ENCODE peak calls at places on chromosomes 7 and 10, in five cellular contexts. D is transverse colon, T is adrenal gland, P is ovary, E is spleen. K is an unnamed sample.

GRCh38 chr7:124261710-124262109 is 228.8 kb upstream of the TMEM229A start:
- DNase-seq in D (no peak), T (no peak), P (no peak), E (no peak), K (no peak)

GRCh38 chr7:79293655-79294142 is 159.8 kb downstream of the MAGI2 start:
- DNase-seq in D (peak; percentile 40), T (no peak), P (no peak), E (no peak), K (no peak)

GRCh38 chr7:1857487-1858425 is 187.7 kb downstream of the ELFN1 start:
- DNase-seq in D (no peak), T (no peak), P (peak; percentile 7), E (peak; percentile 66), K (no peak)

GRCh38 chr10:94677691-94678090 is 5.8 kb upstream of the CYP2C18 start:
- DNase-seq in D (peak; percentile 50), T (no peak), P (no peak), E (no peak), K (no peak)

GRCh38 chr10:49357895-49358294 is 38.0 kb downstream of the DRGX start:
- DNase-seq in D (no peak), T (no peak), P (no peak), E (no peak), K (no peak)

GRCh38 chr7:33472348-33473025 is 343.1 kb downstream of the BBS9 start:
- DNase-seq in D (no peak), T (no peak), P (no peak), E (no peak), K (no peak)

GRCh38 chr10:109913351-109913902 is 9.9 kb downstream of the XPNPEP1 start:
- DNase-seq in D (no peak), T (no peak), P (no peak), E (no peak), K (no peak)

GRCh38 chr10:4947039-4947634 is 16.1 kb upstream of the AKR1C1 start:
- DNase-seq in D (no peak), T (no peak), P (no peak), E (no peak), K (no peak)

GRCh38 chr7:138625849-138626230 is 75.3 kb downstream of the SVOPL start:
- DNase-seq in D (no peak), T (no peak), P (no peak), E (no peak), K (no peak)

GRCh38 chr10:29257106-29257783 is 31.6 kb upstream of the LYZL1 start:
- DNase-seq in D (peak; percentile 53), T (peak; percentile 50), P (peak; percentile 64), E (no peak), K (no peak)

GRCh38 chr10:122780391-122780790 is 65.3 kb downstream of the CUZD1 start:
- DNase-seq in D (no peak), T (no peak), P (no peak), E (no peak), K (no peak)

GRCh38 chr7:157155959-157156358 is 17.2 kb downstream of the UBE3C start:
- DNase-seq in D (no peak), T (no peak), P (no peak), E (no peak), K (no peak)

GRCh38 chr10:48796846-48797245 is 112.2 kb downstream of the WDFY4 start:
- DNase-seq in D (no peak), T (no peak), P (no peak), E (no peak), K (no peak)

GRCh38 chr10:42755028-42755451 is 27.6 kb upstream of the BMS1 start:
- DNase-seq in D (no peak), T (no peak), P (no peak), E (no peak), K (no peak)

GRCh38 chr7:90772410-90772809 is 176.3 kb downstream of the CDK14 start:
- DNase-seq in D (no peak), T (no peak), P (no peak), E (no peak), K (no peak)

GRCh38 chr7:85205754-85206153 is 18.9 kb upstream of the SEMA3D start:
- DNase-seq in D (no peak), T (no peak), P (no peak), E (no peak), K (no peak)

GRCh38 chr10:88194041-88194887 is 330.8 kb downstream of the PTEN start:
- DNase-seq in D (no peak), T (no peak), P (no peak), E (no peak), K (no peak)

GRCh38 chr7:114085592-114086490 is 167.0 kb upstream of the PPP1R3A start:
- DNase-seq in D (peak; percentile 90), T (peak; percentile 77), P (peak; percentile 89), E (peak; percentile 76), K (peak; percentile 19)

GRCh38 chr7:42572046-42572445 is 335.0 kb upstream of the GLI3 start:
- DNase-seq in D (no peak), T (no peak), P (no peak), E (no peak), K (no peak)

GRCh38 chr7:147595076-147595475 is 995.5 kb upstream of the C7orf33 start:
- DNase-seq in D (no peak), T (no peak), P (no peak), E (no peak), K (no peak)

GRCh38 chr7:2796358-2797352 is 47.5 kb downstream of the GNA12 start:
- DNase-seq in D (peak; percentile 43), T (peak; percentile 48), P (peak; percentile 85), E (no peak), K (no peak)

GRCh38 chr10:76430330-76430729 is 998.9 kb downstream of the LRMDA start:
- DNase-seq in D (no peak), T (no peak), P (no peak), E (no peak), K (no peak)

GRCh38 chr10:97210576-97210975 is 24.8 kb upstream of the SLIT1 start:
- DNase-seq in D (peak; percentile 66), T (peak; percentile 82), P (peak; percentile 64), E (peak; percentile 80), K (peak; percentile 86)

GRCh38 chr10:96341219-96342182 is 17.3 kb downstream of the OPALIN start:
- DNase-seq in D (no peak), T (no peak), P (no peak), E (no peak), K (no peak)

GRCh38 chr10:42952358-42952757 is 124.5 kb upstream of the RET start:
- DNase-seq in D (no peak), T (peak; percentile 17), P (no peak), E (peak; percentile 78), K (no peak)

GRCh38 chr10:30788307-30788706 is 158.8 kb upstream of the LYZL2 start:
- DNase-seq in D (no peak), T (no peak), P (no peak), E (no peak), K (no peak)

GRCh38 chr10:22427890-22428571 is 82.7 kb downstream of the SPAG6 start:
- DNase-seq in D (no peak), T (no peak), P (no peak), E (no peak), K (no peak)

GRCh38 chr10:75051308-75051707 is 60.1 kb upstream of the SAMD8 start:
- DNase-seq in D (no peak), T (no peak), P (no peak), E (peak; percentile 13), K (no peak)

GRCh38 chr7:66076459-66077329 is 1.1 kb downstream of the ASL start:
- DNase-seq in D (peak; percentile 77), T (no peak), P (no peak), E (peak; percentile 73), K (peak; percentile 25)
- TF ChIP-seq POLR2A in D (peak; percentile 32), T (no peak), P (no peak), E (no peak), K (no peak)

DNA sequence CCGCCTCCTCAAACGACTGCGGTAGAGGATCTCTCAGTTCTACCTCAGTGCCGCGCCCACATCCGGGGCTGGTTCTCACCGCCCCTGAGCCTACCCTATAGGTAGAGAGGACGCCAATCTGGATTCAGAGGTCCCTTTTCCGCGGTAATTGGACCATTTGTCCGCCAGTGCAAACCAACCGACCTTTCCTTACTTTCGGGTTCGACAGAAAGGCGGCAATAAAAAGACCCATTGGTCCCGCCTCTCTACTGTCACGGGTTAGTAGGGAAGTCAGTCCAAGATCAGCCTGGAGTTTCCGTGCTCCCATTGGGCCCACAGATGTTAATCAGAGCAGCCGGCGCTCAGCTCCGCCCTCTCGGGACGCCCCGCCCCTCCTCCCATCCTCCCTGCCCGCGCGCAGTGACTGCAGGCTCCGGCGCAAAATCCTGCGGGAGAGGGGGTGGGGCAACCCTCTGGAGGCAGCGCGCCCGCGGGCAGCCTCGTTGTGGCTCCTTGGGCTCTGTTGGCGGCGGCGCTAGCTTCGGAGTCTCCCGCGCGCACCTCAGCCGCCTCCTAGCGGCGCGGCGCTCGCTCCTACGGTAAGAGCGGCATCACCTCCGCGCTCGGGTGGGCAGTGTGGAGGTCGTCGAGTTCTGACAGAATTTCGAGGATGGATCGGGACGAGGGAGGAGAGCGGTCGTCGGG is at the start of the genes PHTF2 and TMEM60:
- DNase-seq in D (peak; percentile 99), T (peak; percentile 99), P (peak; percentile 98), E (peak; percentile 98), K (peak; percentile 98)
- TF ChIP-seq POLR2A in D (peak; percentile 84), T (peak; percentile 92), P (peak; percentile 58), E (no peak), K (peak; percentile 81)

DNA sequence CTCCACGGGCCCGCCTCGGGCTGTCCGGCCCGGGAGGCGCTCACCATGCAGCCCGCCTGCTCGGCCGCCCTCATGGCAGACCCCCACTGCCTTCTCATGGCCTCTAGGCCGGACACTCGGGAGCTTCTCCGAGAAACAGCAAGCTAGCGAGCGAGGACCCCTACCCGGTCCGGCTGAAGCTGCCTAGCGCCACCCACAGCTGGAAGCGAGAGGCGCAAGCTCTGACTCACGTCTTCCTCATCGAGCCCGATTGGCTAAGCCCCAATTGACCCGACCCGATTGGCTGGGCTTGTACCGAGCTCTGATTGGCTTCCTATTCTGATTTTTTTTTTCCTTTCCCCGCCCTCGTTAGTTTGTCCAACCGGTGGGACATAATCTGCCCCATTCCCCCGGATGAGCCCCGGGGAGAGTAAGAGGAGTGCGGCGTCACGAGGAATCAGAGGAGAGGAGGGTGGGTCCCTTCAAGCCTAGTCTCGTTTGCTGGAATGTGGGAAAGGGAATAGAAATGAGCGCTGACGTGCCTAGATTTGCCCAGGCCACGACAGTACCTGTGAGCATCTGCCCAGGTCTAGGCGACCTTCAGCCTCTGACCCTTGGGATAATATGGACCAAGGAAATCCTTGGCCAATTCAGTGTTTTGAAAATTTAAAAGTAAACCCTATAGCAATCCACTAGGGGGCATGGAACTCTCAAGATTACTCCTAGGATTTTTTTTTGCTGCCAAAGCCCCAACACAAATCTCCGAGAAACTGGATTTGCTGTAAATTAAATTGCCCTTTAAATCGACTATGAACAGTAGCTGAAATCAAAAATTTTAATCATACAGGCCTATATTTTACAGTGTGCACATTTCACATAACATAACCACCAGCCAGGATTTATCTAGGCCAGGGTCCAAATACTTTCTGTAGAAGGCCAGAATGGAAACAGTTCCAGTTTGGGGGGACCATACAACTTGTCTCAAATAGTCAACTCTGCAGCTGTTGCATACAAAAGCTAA is at the start of gene TYSND1:
- DNase-seq in D (peak; percentile 98), T (peak; percentile 99), P (peak; percentile 99), E (peak; percentile 97), K (peak; percentile 95)
- TF ChIP-seq POLR2A in D (peak; percentile 89), T (peak; percentile 90), P (peak; percentile 73), E (no peak), K (peak; percentile 67)

DNA sequence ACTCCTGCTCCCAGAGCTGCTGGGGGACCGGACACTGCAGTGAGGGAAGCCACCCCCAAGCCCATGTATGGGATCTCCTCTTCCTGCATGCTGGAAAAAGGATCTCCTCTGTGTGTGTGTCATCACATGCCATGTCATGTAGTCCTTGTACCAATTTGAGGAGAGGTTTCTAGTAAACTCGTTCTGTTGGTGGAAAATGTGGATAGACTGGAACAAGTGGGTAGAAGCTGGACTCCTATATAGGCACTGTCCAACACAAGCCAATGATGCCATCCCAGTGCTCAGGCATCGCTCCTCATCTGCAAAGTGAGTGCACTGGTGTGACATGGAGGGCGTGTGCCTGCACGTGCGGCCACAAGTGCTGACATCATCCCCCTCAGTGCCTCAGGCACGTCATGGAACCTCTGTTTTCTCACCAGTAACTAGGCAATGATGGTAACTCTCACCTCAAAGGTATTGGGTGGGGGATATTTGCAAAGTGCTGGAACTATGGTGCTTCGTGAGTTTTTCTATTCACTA is 19.3 kb downstream of the MYO1G start:
- DNase-seq in D (no peak), T (no peak), P (no peak), E (no peak), K (peak; percentile 60)
- TF ChIP-seq POLR2A in D (no peak), T (no peak), P (no peak), E (no peak), K (no peak)

K was measured in erythroblast.